ENCODE peak calls at places on chromosomes 13 and 19, in ten cellular contexts. T, F, X, W, R, N, G, D, Z and A are unnamed samples.

GRCh38 chr13:23608704-23609413 is 38.6 kb downstream of the TNFRSF19 start:
- DNase-seq in X (peak), G (no peak), R (no peak), D (peak), F (peak), T (peak), N (no peak), Z (no peak), W (peak), A (no peak)

GRCh38 chr13:110624766-110625756 is 9.7 kb downstream of the NAXD start:
- DNase-seq in X (no peak), N (no peak), Z (peak), D (no peak), W (no peak), F (no peak), T (no peak), G (no peak), R (no peak), A (no peak)

GRCh38 chr19:29923653-29924052 is 18.4 kb upstream of the URI1 start:
- DNase-seq in Z (no peak), T (no peak), D (no peak), G (no peak), X (no peak), F (no peak), W (no peak), N (no peak), R (no peak), A (no peak)

GRCh38 chr13:62747629-62748028 is 1332.0 kb upstream of the PCDH20 start:
- DNase-seq in Z (no peak), R (no peak), F (no peak), D (no peak), G (no peak), X (no peak), W (no peak), T (no peak), N (no peak), A (no peak)

GRCh38 chr13:87696458-87696857 is 25.3 kb downstream of the SLITRK5 start:
- DNase-seq in D (no peak), R (no peak), X (no peak), F (no peak), Z (no peak), G (no peak), N (no peak), T (no peak), W (no peak), A (no peak)

GRCh38 chr19:30696514-30696913 is 324.3 kb downstream of the ZNF536 start:
- DNase-seq in R (peak), F (no peak), X (no peak), T (no peak), G (no peak), W (peak), Z (peak), D (peak), N (no peak), A (no peak)

GRCh38 chr13:113490496-113491417 is at the start of gene DCUN1D2:
- DNase-seq in W (peak), R (peak), Z (peak), G (peak), T (peak), N (peak), D (peak), X (peak), F (peak), A (peak)

GRCh38 chr19:16252459-16253205 is 54.9 kb downstream of the AP1M1 start:
- DNase-seq in G (peak), Z (no peak), W (no peak), F (no peak), T (peak), D (no peak), R (no peak), N (no peak), X (no peak), A (no peak)

GRCh38 chr19:7450243-7451223 is 38.3 kb downstream of the PEX11G start:
- DNase-seq in T (no peak), D (peak), Z (peak), F (no peak), G (no peak), N (no peak), R (no peak), W (no peak), X (no peak), A (no peak)

DNA sequence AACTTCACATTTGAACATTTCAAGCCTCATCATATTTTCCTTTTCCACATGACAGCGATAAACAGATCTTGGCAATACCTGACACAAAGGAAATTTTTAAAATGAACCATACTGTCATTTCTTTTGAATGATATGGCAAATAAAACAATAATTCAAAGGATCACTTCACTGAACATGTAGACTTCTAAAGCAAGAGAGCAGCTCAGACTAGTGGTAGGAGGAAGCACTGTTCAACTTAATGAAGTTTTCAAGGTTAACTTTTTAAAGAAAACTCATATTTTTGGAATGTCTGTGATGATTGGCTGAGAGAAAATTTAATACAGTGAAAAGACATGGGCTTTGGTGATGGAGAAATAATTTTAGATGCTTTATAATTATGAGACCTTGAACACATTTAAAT is 198.0 kb downstream of the OXGR1 start:
- DNase-seq in W (no peak), D (no peak), N (no peak), R (no peak), Z (no peak), T (no peak), F (no peak), X (no peak), G (no peak), A (no peak)
- TF ChIP-seq CTCF in W (no peak), D (no peak), N (no peak), R (no peak), Z (peak), T (no peak), F (no peak), X (no peak), G (peak), A (peak)

DNA sequence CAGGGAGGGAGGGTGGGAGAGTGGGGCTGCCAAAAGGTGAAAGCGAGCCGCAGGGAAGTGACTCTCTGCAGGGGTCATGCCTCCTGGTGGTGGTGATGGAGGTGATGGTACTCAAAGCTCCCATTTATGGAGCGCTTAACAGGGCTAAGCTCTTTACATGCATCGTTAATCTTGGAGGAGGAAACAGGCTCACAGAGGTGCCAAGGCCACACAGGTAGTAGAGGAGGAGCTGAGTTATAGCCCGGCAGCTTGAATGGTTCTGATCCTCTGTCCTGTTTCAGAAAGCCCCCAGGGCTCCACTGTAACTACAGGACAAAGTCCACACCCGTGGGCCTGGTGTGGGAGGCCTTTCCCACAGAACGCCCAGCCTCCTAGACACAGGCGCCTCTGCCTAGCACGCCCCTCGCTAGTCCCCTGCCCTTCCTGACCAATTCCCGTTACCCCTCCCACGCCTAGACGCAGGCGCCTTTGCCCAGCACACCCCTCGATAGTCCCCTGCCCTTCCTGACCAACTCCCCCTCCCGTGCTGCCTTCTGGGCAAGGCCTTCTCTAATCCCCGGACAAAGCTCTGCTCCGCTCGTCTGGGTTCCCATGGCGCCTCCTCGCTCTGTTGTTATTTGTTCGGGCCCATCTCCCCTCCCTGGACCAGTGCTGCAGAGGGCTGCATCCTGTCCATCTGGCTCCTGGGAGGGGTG is 10.8 kb downstream of the PPP1R37 start:
- DNase-seq in W (no peak), Z (peak), N (no peak), X (no peak), R (no peak), D (no peak), G (no peak), F (no peak), T (no peak), A (no peak)
- TF ChIP-seq CTCF in W (no peak), Z (peak), N (no peak), X (no peak), R (no peak), D (no peak), G (no peak), F (no peak), T (no peak), A (peak)

DNA sequence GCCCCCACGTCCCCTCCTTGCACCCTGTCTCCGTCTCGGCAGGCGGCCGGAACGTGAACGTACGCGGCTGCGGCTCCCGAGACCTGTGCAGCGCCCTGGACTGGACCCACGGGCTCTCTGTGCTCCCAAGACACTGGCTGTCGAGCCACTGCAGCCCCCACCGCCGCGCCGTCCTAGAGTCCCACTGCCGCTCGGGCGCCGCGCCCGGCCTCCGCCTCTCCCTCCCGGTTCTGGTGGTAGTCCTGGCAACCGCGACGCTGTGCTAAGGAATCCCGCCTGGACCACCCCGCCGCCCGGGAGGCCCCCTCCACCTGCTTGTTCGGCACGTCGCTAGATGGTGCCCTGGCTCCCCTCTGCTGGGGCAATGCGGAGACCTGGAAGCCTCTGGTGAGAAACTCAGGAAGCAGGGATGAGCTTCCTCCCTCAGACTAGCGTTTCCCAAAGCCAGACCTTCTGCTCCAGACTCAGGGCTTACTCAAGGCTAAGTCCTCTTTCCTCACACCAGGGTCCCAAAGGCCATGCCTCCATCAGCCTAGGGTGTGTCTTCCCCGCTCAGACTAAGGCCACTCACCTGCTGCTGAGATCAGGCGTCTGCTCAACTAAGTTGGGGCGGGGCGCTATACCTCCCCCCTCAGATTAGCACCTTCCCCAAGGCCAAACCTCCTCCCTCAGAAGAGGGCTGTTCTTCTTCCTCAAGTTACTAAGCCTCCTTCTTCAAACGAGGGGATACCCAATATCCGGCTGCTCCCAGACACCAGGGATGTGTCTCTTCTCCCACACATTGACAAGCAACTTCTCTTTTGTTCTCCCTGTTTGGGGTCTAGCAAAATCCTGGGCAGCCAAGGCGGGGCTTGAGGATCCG is 16.1 kb upstream of the IRGC start:
- DNase-seq in W (peak), N (peak), R (no peak), F (no peak), T (no peak), X (no peak), Z (peak), G (peak), D (peak), A (peak)
- TF ChIP-seq CTCF in W (no peak), N (no peak), R (no peak), F (no peak), T (no peak), X (no peak), Z (peak), G (no peak), D (no peak), A (no peak)

GRCh38 chr19:35612559-35613321 is at the start of gene HAUS5:
- DNase-seq in R (peak), D (peak), X (peak), T (peak), F (peak), G (peak), Z (peak), W (peak), N (peak), A (peak)

GRCh38 chr19:35612224-35612558 is 344 bp upstream of the HAUS5 start:
- DNase-seq in D (no peak), G (no peak), Z (no peak), F (no peak), W (no peak), N (no peak), T (no peak), X (no peak), R (no peak), A (no peak)

GRCh38 chr19:35609881-35610353 is 2.6 kb upstream of the HAUS5 start:
- DNase-seq in F (no peak), N (no peak), W (no peak), X (no peak), T (no peak), R (no peak), D (no peak), Z (no peak), G (no peak), A (no peak)

GRCh38 chr19:35615036-35615435 is 2.5 kb downstream of the HAUS5 start:
- DNase-seq in D (no peak), Z (no peak), W (no peak), X (no peak), R (no peak), G (no peak), T (no peak), N (no peak), F (no peak), A (no peak)

DNA sequence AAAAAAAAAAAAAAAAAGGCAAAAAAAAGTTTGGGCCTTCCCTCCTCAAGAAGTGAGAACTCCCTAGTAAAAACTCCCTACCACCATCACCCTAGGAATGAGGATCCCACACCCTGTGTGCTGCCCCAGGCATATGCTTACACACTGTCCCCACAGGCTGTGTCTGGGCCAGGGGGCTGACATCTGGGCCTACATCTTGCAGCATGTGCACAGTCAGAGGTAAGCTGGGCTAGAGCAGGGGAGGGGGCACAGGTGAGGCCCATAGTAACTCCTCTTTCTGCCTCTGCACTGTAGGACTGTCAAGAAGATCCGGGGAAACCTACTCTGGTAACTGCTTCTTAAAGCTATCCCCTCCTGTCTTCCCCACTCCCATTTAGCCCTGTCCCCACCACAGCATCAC is 1.0 kb downstream of the HAUS5 start:
- DNase-seq in X (no peak), W (no peak), R (no peak), T (no peak), G (no peak), N (no peak), D (no peak), F (no peak), Z (no peak), A (no peak)
- TF ChIP-seq CTCF in X (no peak), W (no peak), R (no peak), T (no peak), G (no peak), N (no peak), D (no peak), F (no peak), Z (no peak), A (no peak)